ENCODE peak calls at places on chromosomes 6 and 20, in eight cellular contexts. One of them, this sample, is unnamed.

GRCh38 chr20:41364236-41364855 is 2.3 kb downstream of the EMILIN3 start:
- DNase-seq in transverse colon: no peak
- DNase-seq in IMR-90: no peak
- DNase-seq in esophagus squamous epithelium: no peak
- DNase-seq in ovary: no peak
- DNase-seq in uterus: no peak
- DNase-seq in Peyer's patch: no peak
- DNase-seq in thyroid gland: no peak
- DNase-seq in this sample: no peak

GRCh38 chr6:96542702-96543101 is 20.2 kb upstream of the FHL5 start:
- DNase-seq in transverse colon: no peak
- DNase-seq in IMR-90: no peak
- DNase-seq in esophagus squamous epithelium: no peak
- DNase-seq in ovary: no peak
- DNase-seq in uterus: no peak
- DNase-seq in Peyer's patch: no peak
- DNase-seq in thyroid gland: no peak
- DNase-seq in this sample: peak

GRCh38 chr6:54057068-54057467 is 54.2 kb upstream of the MLIP start:
- DNase-seq in transverse colon: no peak
- DNase-seq in IMR-90: no peak
- DNase-seq in esophagus squamous epithelium: no peak
- DNase-seq in ovary: no peak
- DNase-seq in uterus: no peak
- DNase-seq in Peyer's patch: no peak
- DNase-seq in thyroid gland: no peak
- DNase-seq in this sample: no peak

GRCh38 chr6:127415096-127415495 is 44.1 kb downstream of the KIAA0408 start:
- DNase-seq in transverse colon: no peak
- DNase-seq in IMR-90: no peak
- DNase-seq in esophagus squamous epithelium: no peak
- DNase-seq in ovary: no peak
- DNase-seq in uterus: no peak
- DNase-seq in Peyer's patch: no peak
- DNase-seq in thyroid gland: no peak
- DNase-seq in this sample: no peak

GRCh38 chr6:55282145-55282544 is 45.1 kb upstream of the GFRAL start:
- DNase-seq in transverse colon: no peak
- DNase-seq in IMR-90: no peak
- DNase-seq in esophagus squamous epithelium: no peak
- DNase-seq in ovary: no peak
- DNase-seq in uterus: no peak
- DNase-seq in Peyer's patch: no peak
- DNase-seq in thyroid gland: peak
- DNase-seq in this sample: no peak

GRCh38 chr20:63531686-63532448 is 5.3 kb downstream of the PTK6 start:
- DNase-seq in transverse colon: no peak
- DNase-seq in IMR-90: no peak
- DNase-seq in esophagus squamous epithelium: no peak
- DNase-seq in ovary: no peak
- DNase-seq in uterus: no peak
- DNase-seq in Peyer's patch: peak
- DNase-seq in thyroid gland: no peak
- DNase-seq in this sample: peak

GRCh38 chr6:165227644-165228329 is 81.6 kb downstream of the C6orf118 start:
- DNase-seq in transverse colon: no peak
- DNase-seq in IMR-90: no peak
- DNase-seq in esophagus squamous epithelium: no peak
- DNase-seq in ovary: no peak
- DNase-seq in uterus: no peak
- DNase-seq in Peyer's patch: no peak
- DNase-seq in thyroid gland: peak
- DNase-seq in this sample: no peak

GRCh38 chr6:163579880-163580295 is 165.4 kb downstream of the QKI start:
- DNase-seq in transverse colon: no peak
- DNase-seq in IMR-90: no peak
- DNase-seq in esophagus squamous epithelium: no peak
- DNase-seq in ovary: no peak
- DNase-seq in uterus: no peak
- DNase-seq in Peyer's patch: no peak
- DNase-seq in thyroid gland: peak
- DNase-seq in this sample: peak

GRCh38 chr6:159053781-159054398 is 9.1 kb upstream of the TAGAP start:
- DNase-seq in transverse colon: no peak
- DNase-seq in IMR-90: no peak
- DNase-seq in esophagus squamous epithelium: no peak
- DNase-seq in ovary: no peak
- DNase-seq in uterus: no peak
- DNase-seq in Peyer's patch: no peak
- DNase-seq in thyroid gland: no peak
- DNase-seq in this sample: no peak

GRCh38 chr6:116990679-116991078 is 113.6 kb downstream of the RFX6 start:
- DNase-seq in transverse colon: no peak
- DNase-seq in IMR-90: no peak
- DNase-seq in esophagus squamous epithelium: no peak
- DNase-seq in ovary: no peak
- DNase-seq in uterus: no peak
- DNase-seq in Peyer's patch: no peak
- DNase-seq in thyroid gland: no peak
- DNase-seq in this sample: no peak

GRCh38 chr20:64037498-64038213 is 1.7 kb downstream of the C20orf204 start:
- DNase-seq in transverse colon: no peak
- DNase-seq in IMR-90: no peak
- DNase-seq in esophagus squamous epithelium: no peak
- DNase-seq in ovary: no peak
- DNase-seq in uterus: no peak
- DNase-seq in Peyer's patch: no peak
- DNase-seq in thyroid gland: no peak
- DNase-seq in this sample: peak

GRCh38 chr20:50932881-50933280 is 1.6 kb upstream of the ADNP start:
- DNase-seq in transverse colon: no peak
- DNase-seq in IMR-90: peak
- DNase-seq in esophagus squamous epithelium: no peak
- DNase-seq in ovary: no peak
- DNase-seq in uterus: no peak
- DNase-seq in Peyer's patch: no peak
- DNase-seq in thyroid gland: no peak
- DNase-seq in this sample: no peak

GRCh38 chr6:83221886-83222479 is 28.8 kb downstream of the RWDD2A start:
- DNase-seq in transverse colon: no peak
- DNase-seq in IMR-90: peak
- DNase-seq in esophagus squamous epithelium: no peak
- DNase-seq in ovary: no peak
- DNase-seq in uterus: no peak
- DNase-seq in Peyer's patch: no peak
- DNase-seq in thyroid gland: no peak
- DNase-seq in this sample: peak

GRCh38 chr6:26033942-26034354 is 53.3 kb upstream of the HFE start:
- DNase-seq in transverse colon: no peak
- DNase-seq in IMR-90: no peak
- DNase-seq in esophagus squamous epithelium: no peak
- DNase-seq in ovary: peak
- DNase-seq in uterus: no peak
- DNase-seq in Peyer's patch: no peak
- DNase-seq in thyroid gland: no peak
- DNase-seq in this sample: peak

GRCh38 chr6:22164236-22164635 is 132.6 kb downstream of the PRL start:
- DNase-seq in transverse colon: no peak
- DNase-seq in IMR-90: no peak
- DNase-seq in esophagus squamous epithelium: no peak
- DNase-seq in ovary: no peak
- DNase-seq in uterus: no peak
- DNase-seq in Peyer's patch: no peak
- DNase-seq in thyroid gland: no peak
- DNase-seq in this sample: no peak

GRCh38 chr20:32965581-32966373 is 38.5 kb downstream of the SUN5 start:
- DNase-seq in transverse colon: no peak
- DNase-seq in IMR-90: no peak
- DNase-seq in esophagus squamous epithelium: no peak
- DNase-seq in ovary: no peak
- DNase-seq in uterus: no peak
- DNase-seq in Peyer's patch: peak
- DNase-seq in thyroid gland: no peak
- DNase-seq in this sample: no peak

GRCh38 chr20:2708073-2708415 is 15.5 kb downstream of the EBF4 start:
- DNase-seq in transverse colon: no peak
- DNase-seq in IMR-90: no peak
- DNase-seq in esophagus squamous epithelium: no peak
- DNase-seq in ovary: no peak
- DNase-seq in uterus: no peak
- DNase-seq in Peyer's patch: peak
- DNase-seq in thyroid gland: peak
- DNase-seq in this sample: no peak

GRCh38 chr6:151813858-151814257 is 6.4 kb downstream of the ESR1 start:
- DNase-seq in transverse colon: no peak
- DNase-seq in IMR-90: no peak
- DNase-seq in esophagus squamous epithelium: no peak
- DNase-seq in ovary: no peak
- DNase-seq in uterus: peak
- DNase-seq in Peyer's patch: no peak
- DNase-seq in thyroid gland: no peak
- DNase-seq in this sample: no peak

GRCh38 chr6:148593813-148594170 is 153.0 kb upstream of the UST start:
- DNase-seq in transverse colon: no peak
- DNase-seq in IMR-90: no peak
- DNase-seq in esophagus squamous epithelium: no peak
- DNase-seq in ovary: no peak
- DNase-seq in uterus: no peak
- DNase-seq in Peyer's patch: no peak
- DNase-seq in thyroid gland: no peak
- DNase-seq in this sample: no peak
- TF ChIP-seq POLR2A in transverse colon: no peak
- TF ChIP-seq POLR2A in IMR-90: no peak
- TF ChIP-seq POLR2A in esophagus squamous epithelium: no peak
- TF ChIP-seq POLR2A in ovary: no peak
- TF ChIP-seq POLR2A in uterus: no peak
- TF ChIP-seq POLR2A in Peyer's patch: no peak
- TF ChIP-seq POLR2A in thyroid gland: no peak
- TF ChIP-seq POLR2A in this sample: no peak

GRCh38 chr20:48025061-48025515 is 239.8 kb upstream of the SULF2 start:
- DNase-seq in transverse colon: no peak
- DNase-seq in IMR-90: peak
- DNase-seq in esophagus squamous epithelium: no peak
- DNase-seq in ovary: peak
- DNase-seq in uterus: peak
- DNase-seq in Peyer's patch: no peak
- DNase-seq in thyroid gland: peak
- DNase-seq in this sample: no peak
- TF ChIP-seq POLR2A in transverse colon: no peak
- TF ChIP-seq POLR2A in IMR-90: no peak
- TF ChIP-seq POLR2A in esophagus squamous epithelium: no peak
- TF ChIP-seq POLR2A in ovary: peak
- TF ChIP-seq POLR2A in uterus: no peak
- TF ChIP-seq POLR2A in Peyer's patch: no peak
- TF ChIP-seq POLR2A in thyroid gland: no peak
- TF ChIP-seq POLR2A in this sample: no peak

DNA sequence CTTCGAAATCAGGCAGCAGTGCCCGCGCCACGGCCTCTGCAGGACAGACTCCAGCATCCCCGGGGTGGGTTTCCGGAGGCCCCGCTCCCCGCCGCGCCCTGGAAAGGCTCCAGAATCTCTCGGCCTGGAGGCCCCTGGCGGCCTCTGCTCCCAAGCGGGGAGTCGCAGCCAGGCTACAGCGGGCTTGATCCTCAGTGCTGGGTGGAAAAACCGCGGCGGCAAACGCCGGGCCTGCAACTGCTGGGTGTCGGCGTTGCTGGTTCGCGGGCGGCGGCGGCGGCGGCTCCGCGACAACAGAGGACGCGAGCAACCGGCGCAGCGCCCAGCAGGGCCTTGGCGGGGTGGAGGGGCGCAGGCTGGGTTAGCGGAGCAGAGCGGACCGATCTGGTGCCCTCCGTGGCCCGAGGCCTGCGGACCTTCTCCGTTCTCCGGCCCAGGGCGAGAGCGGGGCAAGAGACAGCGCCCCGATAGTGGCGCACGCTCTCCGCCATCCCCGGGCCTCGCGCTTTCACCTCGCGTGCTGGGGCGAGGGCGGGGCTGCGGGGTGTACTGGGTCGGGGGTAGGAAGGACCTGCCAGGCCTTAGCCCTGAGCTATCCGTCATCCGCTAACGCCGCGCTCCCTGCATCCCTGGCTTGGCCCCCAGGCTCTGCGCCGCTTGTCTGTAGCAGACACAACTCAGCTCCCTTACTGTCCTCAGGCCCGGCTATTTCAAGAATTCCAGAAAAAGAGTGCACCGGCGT is 3.4 kb upstream of the ZNF292 start:
- DNase-seq in transverse colon: peak
- DNase-seq in IMR-90: peak
- DNase-seq in esophagus squamous epithelium: no peak
- DNase-seq in ovary: peak
- DNase-seq in uterus: peak
- DNase-seq in Peyer's patch: peak
- DNase-seq in thyroid gland: peak
- DNase-seq in this sample: peak
- TF ChIP-seq POLR2A in transverse colon: no peak
- TF ChIP-seq POLR2A in IMR-90: no peak
- TF ChIP-seq POLR2A in esophagus squamous epithelium: no peak
- TF ChIP-seq POLR2A in ovary: no peak
- TF ChIP-seq POLR2A in uterus: peak
- TF ChIP-seq POLR2A in Peyer's patch: peak
- TF ChIP-seq POLR2A in thyroid gland: peak
- TF ChIP-seq POLR2A in this sample: peak

GRCh38 chr20:61608275-61609085 is 356.4 kb downstream of the CDH4 start:
- DNase-seq in transverse colon: no peak
- DNase-seq in IMR-90: peak
- DNase-seq in esophagus squamous epithelium: no peak
- DNase-seq in ovary: no peak
- DNase-seq in uterus: no peak
- DNase-seq in Peyer's patch: no peak
- DNase-seq in thyroid gland: peak
- DNase-seq in this sample: peak

GRCh38 chr20:61609461-61609860 is 357.4 kb downstream of the CDH4 start:
- DNase-seq in transverse colon: no peak
- DNase-seq in IMR-90: no peak
- DNase-seq in esophagus squamous epithelium: no peak
- DNase-seq in ovary: no peak
- DNase-seq in uterus: no peak
- DNase-seq in Peyer's patch: no peak
- DNase-seq in thyroid gland: peak
- DNase-seq in this sample: no peak

GRCh38 chr20:61613885-61614284 is 361.8 kb downstream of the CDH4 start:
- DNase-seq in transverse colon: no peak
- DNase-seq in IMR-90: no peak
- DNase-seq in esophagus squamous epithelium: no peak
- DNase-seq in ovary: no peak
- DNase-seq in uterus: no peak
- DNase-seq in Peyer's patch: no peak
- DNase-seq in thyroid gland: no peak
- DNase-seq in this sample: no peak

GRCh38 chr20:61614311-61615100 is 362.4 kb downstream of the CDH4 start:
- DNase-seq in transverse colon: no peak
- DNase-seq in IMR-90: no peak
- DNase-seq in esophagus squamous epithelium: no peak
- DNase-seq in ovary: no peak
- DNase-seq in uterus: no peak
- DNase-seq in Peyer's patch: no peak
- DNase-seq in thyroid gland: no peak
- DNase-seq in this sample: no peak

DNA sequence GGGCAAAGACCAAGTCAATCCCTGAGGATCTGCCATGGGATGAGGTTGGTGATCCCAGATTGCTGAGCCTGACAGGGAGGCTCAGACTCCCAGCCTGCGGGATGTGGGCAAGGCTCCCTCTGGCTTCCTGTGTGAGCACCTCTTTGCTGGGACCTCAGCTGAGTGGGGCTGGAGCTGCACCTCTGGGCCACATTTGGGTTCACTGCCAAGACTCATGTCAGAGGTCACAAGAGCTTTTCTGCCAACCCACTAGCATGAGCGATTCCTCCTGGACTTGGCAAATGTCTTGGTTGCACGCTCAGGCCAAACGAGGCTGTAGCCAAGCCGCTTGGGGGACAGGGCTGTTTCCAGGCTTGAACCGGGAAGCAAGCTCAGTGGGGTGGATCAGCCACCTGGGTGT is 359.3 kb downstream of the CDH4 start:
- DNase-seq in transverse colon: no peak
- DNase-seq in IMR-90: no peak
- DNase-seq in esophagus squamous epithelium: no peak
- DNase-seq in ovary: no peak
- DNase-seq in uterus: no peak
- DNase-seq in Peyer's patch: no peak
- DNase-seq in thyroid gland: no peak
- DNase-seq in this sample: no peak
- TF ChIP-seq POLR2A in transverse colon: no peak
- TF ChIP-seq POLR2A in IMR-90: no peak
- TF ChIP-seq POLR2A in esophagus squamous epithelium: no peak
- TF ChIP-seq POLR2A in ovary: no peak
- TF ChIP-seq POLR2A in uterus: no peak
- TF ChIP-seq POLR2A in Peyer's patch: no peak
- TF ChIP-seq POLR2A in thyroid gland: no peak
- TF ChIP-seq POLR2A in this sample: no peak